ENCODE peak calls at places on chromosomes 11 and 22, in five cellular contexts. X, E, R, D and K are unnamed samples.

GRCh38 chr22:36339171-36340065 is 48.3 kb downstream of the MYH9 start:
- DNase-seq in D (no peak), X (peak), E (no peak), R (no peak), K (no peak)

GRCh38 chr11:73335204-73335923 is 27.3 kb downstream of the ARHGEF17 start:
- DNase-seq in R (peak), X (peak), E (peak), D (peak), K (peak)

GRCh38 chr11:390175-390574 is 3.8 kb upstream of the PKP3 start:
- DNase-seq in R (no peak), D (no peak), E (no peak), X (no peak), K (no peak)

GRCh38 chr11:105923814-105924213 is 98.2 kb downstream of the MSANTD4 start:
- DNase-seq in D (no peak), E (no peak), R (no peak), X (peak), K (no peak)

GRCh38 chr11:128610765-128611617 is 23.6 kb upstream of the ETS1 start:
- DNase-seq in X (no peak), D (no peak), R (peak), E (peak), K (peak)

GRCh38 chr11:65435330-65435931 is 12.8 kb downstream of the NEAT1 start:
- DNase-seq in E (no peak), X (peak), D (no peak), R (no peak), K (no peak)

GRCh38 chr11:1547467-1548098 is 24.5 kb downstream of the DUSP8 start:
- DNase-seq in D (no peak), R (no peak), E (no peak), X (no peak), K (no peak)

GRCh38 chr11:82969811-82970210 is 68.3 kb downstream of the DDIAS start:
- DNase-seq in X (no peak), R (no peak), D (no peak), E (no peak), K (no peak)

GRCh38 chr11:134539285-134539684 is 127.2 kb upstream of the B3GAT1 start:
- DNase-seq in X (no peak), E (no peak), R (no peak), D (no peak), K (no peak)

GRCh38 chr22:24106385-24107381 is 74.6 kb upstream of the SUSD2 start:
- DNase-seq in X (no peak), E (no peak), R (peak), D (no peak), K (peak)

GRCh38 chr22:38205261-38206128 is 3.7 kb downstream of the MAFF start:
- DNase-seq in X (no peak), R (no peak), E (peak), D (no peak), K (no peak)

GRCh38 chr11:20668844-20669832 is at the start of gene NELL1:
- DNase-seq in D (no peak), X (no peak), R (no peak), E (no peak), K (no peak)

GRCh38 chr11:11213117-11213516 is 139.9 kb downstream of the CSNK2A3 start:
- DNase-seq in R (no peak), D (no peak), E (no peak), X (no peak), K (no peak)

GRCh38 chr11:60791534-60791933 is 6.4 kb downstream of the MS4A10 start:
- DNase-seq in D (no peak), R (no peak), X (no peak), E (no peak), K (no peak)

GRCh38 chr22:50532353-50532700 is 2.5 kb upstream of the TYMP start:
- DNase-seq in X (no peak), R (no peak), D (no peak), E (no peak), K (no peak)

GRCh38 chr11:11329062-11329806 is 23.8 kb downstream of the CSNK2A3 start:
- DNase-seq in D (no peak), R (no peak), E (no peak), X (no peak), K (no peak)

GRCh38 chr11:120568572-120569307 is 57.2 kb downstream of the GRIK4 start:
- DNase-seq in E (no peak), D (no peak), X (peak), R (no peak), K (no peak)

GRCh38 chr11:2700415-2701211 is 819 bp upstream of the KCNQ1OT1 start:
- DNase-seq in R (no peak), E (peak), D (peak), X (peak), K (no peak)

GRCh38 chr11:72225411-72225951 is 914 bp downstream of the INPPL1 start:
- DNase-seq in X (no peak), E (no peak), D (no peak), R (peak), K (no peak)

GRCh38 chr11:125933030-125933813 is 12.6 kb upstream of the VSIG10L2 start:
- DNase-seq in D (no peak), X (no peak), E (no peak), R (no peak), K (peak)

GRCh38 chr11:72685560-72686480 is 11.6 kb upstream of the PDE2A start:
- DNase-seq in D (no peak), R (no peak), E (peak), X (no peak), K (no peak)

GRCh38 chr11:133386262-133386661 is 146.0 kb downstream of the OPCML start:
- DNase-seq in X (no peak), R (no peak), E (no peak), D (no peak), K (no peak)

GRCh38 chr11:587978-588380 is 11.7 kb downstream of the PHRF1 start:
- DNase-seq in X (peak), E (peak), R (peak), D (no peak), K (no peak)

GRCh38 chr22:49738006-49738405 is 89.7 kb downstream of the BRD1 start:
- DNase-seq in X (no peak), R (no peak), D (no peak), E (no peak), K (no peak)

GRCh38 chr11:114617157-114618124 is 21.9 kb upstream of the NXPE4 start:
- DNase-seq in D (no peak), X (no peak), R (no peak), E (no peak), K (no peak)

GRCh38 chr11:32385998-32386397 is 49.3 kb downstream of the WT1 start:
- DNase-seq in X (peak), R (no peak), D (peak), E (no peak), K (peak)

GRCh38 chr11:75815345-75815983 is 454 bp downstream of the UVRAG start:
- DNase-seq in D (no peak), E (no peak), R (peak), X (peak), K (no peak)

GRCh38 chr11:11608783-11609232 is 13.0 kb downstream of the GALNT18 start:
- DNase-seq in X (peak), D (no peak), R (no peak), E (no peak), K (peak)

GRCh38 chr11:61966673-61967176 is 709 bp downstream of the FTH1 start:
- DNase-seq in R (no peak), E (no peak), X (peak), D (no peak), K (no peak)

GRCh38 chr11:70005107-70005818 is 72.9 kb upstream of the ANO1 start:
- DNase-seq in E (no peak), R (no peak), D (no peak), X (peak), K (no peak)

GRCh38 chr11:57180141-57180561 is 1.6 kb upstream of the LRRC55 start:
- DNase-seq in E (no peak), D (no peak), X (no peak), R (no peak), K (no peak)

GRCh38 chr11:66068923-66069714 is 953 bp upstream of the PACS1 start:
- DNase-seq in X (peak), E (no peak), D (no peak), R (peak), K (no peak)